ENCODE peak calls at places on chromosomes 2 and 18, in nine cellular contexts. Z, L, D, U, F, R, Q, K and Y are unnamed samples.

GRCh38 chr2:38039111-38039510 is 36.8 kb downstream of the CYP1B1 start:
- DNase-seq in F (no peak), D (no peak), U (no peak), R (peak), K (no peak), Z (peak), Q (no peak), L (no peak), Y (no peak)

GRCh38 chr2:21041943-21042707 is 1.7 kb downstream of the APOB start:
- DNase-seq in L (no peak), U (no peak), Q (no peak), D (no peak), K (no peak), Z (peak), F (no peak), R (peak), Y (no peak)

GRCh38 chr2:169662744-169663143 is 31.5 kb downstream of the CFAP210 start:
- DNase-seq in Z (no peak), F (no peak), D (no peak), U (no peak), L (no peak), Q (no peak), R (no peak), K (no peak), Y (no peak)

GRCh38 chr2:234187646-234188174 is 137.2 kb downstream of the SPP2 start:
- DNase-seq in K (no peak), U (no peak), Q (no peak), L (no peak), F (no peak), R (no peak), Z (no peak), D (no peak), Y (no peak)

GRCh38 chr2:163752252-163752651 is 16.4 kb upstream of the FIGN start:
- DNase-seq in Z (no peak), D (no peak), Q (no peak), F (no peak), R (no peak), K (no peak), L (no peak), U (no peak), Y (no peak)

GRCh38 chr2:190841707-190842505 is 38.7 kb upstream of the GLS start:
- DNase-seq in D (no peak), Z (peak), U (no peak), F (no peak), L (no peak), R (peak), Q (no peak), K (no peak), Y (no peak)

GRCh38 chr2:179861027-179861776 is at the start of gene ZNF385B:
- DNase-seq in R (peak), Q (no peak), F (peak), L (no peak), Z (no peak), D (no peak), U (peak), K (no peak), Y (no peak)

GRCh38 chr2:40434638-40435296 is 17.1 kb downstream of the SLC8A1 start:
- DNase-seq in L (no peak), F (peak), Z (peak), K (no peak), Q (no peak), R (peak), D (peak), U (no peak), Y (no peak)

GRCh38 chr2:156663757-156664409 is 227.7 kb downstream of the GPD2 start:
- DNase-seq in Q (no peak), Z (no peak), D (no peak), K (no peak), L (no peak), U (no peak), R (no peak), F (no peak), Y (no peak)

GRCh38 chr2:20986540-20986939 is 57.3 kb downstream of the APOB start:
- DNase-seq in U (no peak), Q (no peak), R (no peak), F (no peak), L (no peak), Z (no peak), D (no peak), K (no peak), Y (no peak)

GRCh38 chr18:23284629-23285028 is 149.3 kb downstream of the CABLES1 start:
- DNase-seq in Z (no peak), F (no peak), K (no peak), R (no peak), Q (no peak), D (no peak), L (no peak), U (peak), Y (no peak)

GRCh38 chr2:6855860-6856547 is 9.7 kb downstream of the CMPK2 start:
- DNase-seq in L (no peak), Z (no peak), F (no peak), R (no peak), U (no peak), Q (no peak), K (no peak), D (no peak), Y (no peak)

GRCh38 chr18:39701839-39702238 is 2136.2 kb upstream of the CELF4 start:
- DNase-seq in K (no peak), D (no peak), Q (no peak), Z (no peak), U (no peak), L (no peak), F (peak), R (peak), Y (no peak)

GRCh38 chr18:58838165-58838860 is 26.4 kb upstream of the ZNF532 start:
- DNase-seq in L (no peak), F (no peak), Q (no peak), R (no peak), U (no peak), K (no peak), D (no peak), Z (no peak), Y (no peak)

GRCh38 chr2:191228333-191228732 is 16.9 kb upstream of the MYO1B start:
- DNase-seq in F (no peak), Q (no peak), K (no peak), Z (no peak), D (no peak), R (no peak), U (no peak), L (no peak), Y (no peak)

GRCh38 chr2:112150447-112150846 is 12.3 kb downstream of the FBLN7 start:
- DNase-seq in R (peak), Z (peak), F (peak), K (no peak), D (peak), Q (no peak), L (no peak), U (no peak), Y (peak)

GRCh38 chr18:26383454-26384270 is 157.4 kb downstream of the TAF4B start:
- DNase-seq in F (peak), Q (no peak), K (no peak), D (no peak), R (peak), U (no peak), Z (peak), L (no peak), Y (no peak)

GRCh38 chr2:38116762-38117161 is 40.8 kb upstream of the CYP1B1 start:
- DNase-seq in R (peak), U (no peak), K (no peak), L (no peak), Q (no peak), D (no peak), F (no peak), Z (peak), Y (no peak)

GRCh38 chr2:102803897-102804217 is 42.0 kb downstream of the TMEM182 start:
- DNase-seq in K (no peak), R (no peak), L (no peak), F (no peak), Z (no peak), Q (no peak), D (no peak), U (no peak), Y (no peak)

GRCh38 chr2:144541411-144541810 is 21.5 kb upstream of the ZEB2 start:
- DNase-seq in Q (no peak), F (no peak), D (no peak), U (no peak), L (no peak), K (no peak), Z (no peak), R (no peak), Y (no peak)

GRCh38 chr2:20106746-20107145 is 55.3 kb upstream of the LAPTM4A start:
- DNase-seq in Q (no peak), L (peak), Z (no peak), D (no peak), R (no peak), U (peak), F (no peak), K (no peak), Y (no peak)

GRCh38 chr2:39947294-39948015 is 168.4 kb upstream of the THUMPD2 start:
- DNase-seq in D (no peak), R (no peak), U (no peak), L (no peak), Q (no peak), K (no peak), F (no peak), Z (no peak), Y (no peak)

GRCh38 chr2:60029248-60029883 is 524.1 kb downstream of the BCL11A start:
- DNase-seq in R (no peak), Q (no peak), D (no peak), F (no peak), Z (no peak), K (no peak), U (no peak), L (no peak), Y (no peak)